ENCODE peak calls at places on chromosome 5, in four cellular contexts. J is amniotic stem cell, H is BJ, F is GM23248. T is an unnamed sample.

GRCh38 chr5:1324719-1325190 is 20.1 kb downstream of the CLPTM1L start:
- DNase-seq in J (no peak), H (no peak), F (no peak), T (no peak)

GRCh38 chr5:57221049-57221568 is 47.2 kb downstream of the GPBP1 start:
- DNase-seq in J (peak; percentile 8), H (no peak), F (peak; percentile 60), T (peak; percentile 26)

GRCh38 chr5:173592050-173592669 is 24.3 kb downstream of the BOD1 start:
- DNase-seq in J (no peak), H (no peak), F (no peak), T (no peak)

GRCh38 chr5:67971223-67971830 is 244.2 kb upstream of the PIK3R1 start:
- DNase-seq in J (no peak), H (peak; percentile 44), F (peak; percentile 79), T (no peak)

GRCh38 chr5:96293966-96294886 is 138.8 kb downstream of the PCSK1 start:
- DNase-seq in J (peak; percentile 34), H (no peak), F (peak; percentile 42), T (no peak)

GRCh38 chr5:73321757-73322452 is 126.7 kb downstream of the FOXD1 start:
- DNase-seq in J (peak; percentile 61), H (peak; percentile 74), F (peak; percentile 96), T (no peak)

GRCh38 chr5:107605596-107606125 is 65.1 kb downstream of the EFNA5 start:
- DNase-seq in J (no peak), H (no peak), F (no peak), T (no peak)

GRCh38 chr5:40518511-40518917 is 161.2 kb upstream of the PTGER4 start:
- DNase-seq in J (peak; percentile 9), H (no peak), F (peak; percentile 47), T (no peak)

GRCh38 chr5:42624912-42625311 is 131.7 kb upstream of the CCDC152 start:
- DNase-seq in J (no peak), H (no peak), F (no peak), T (no peak)

T was measured in brain pericyte.